ENCODE peak calls at places on chromosomes 11 and 22, in eight cellular contexts. O is GM23338, J is Panc1, V is transverse colon, K is SK-N-SH, S is HCT116, C is suprapubic skin, E is GM12878. M is an unnamed sample.

GRCh38 chr11:18599739-18600230 is at the start of gene MISFA:
- DNase-seq in O (no peak), K (no peak), S (no peak), E (no peak), J (no peak), V (no peak), C (no peak), M (no peak)

GRCh38 chr11:31769241-31769640 is 41.9 kb downstream of the PAX6 start:
- DNase-seq in J (no peak), O (no peak), K (no peak), E (no peak), S (no peak), V (no peak), C (no peak), M (no peak)

GRCh38 chr11:133947298-133947905 is 9.4 kb downstream of the IGSF9B start:
- DNase-seq in S (no peak), J (no peak), K (peak; percentile 77), O (peak; percentile 93), E (no peak), V (no peak), C (no peak), M (no peak)

GRCh38 chr11:35144811-35145210 is 5.8 kb downstream of the CD44 start:
- DNase-seq in S (no peak), J (no peak), C (no peak), K (no peak), E (no peak), V (no peak), O (no peak), M (no peak)

GRCh38 chr11:17573526-17573925 is 26.5 kb downstream of the OTOG start:
- DNase-seq in S (no peak), O (no peak), C (no peak), K (no peak), E (no peak), J (no peak), V (no peak), M (no peak)

GRCh38 chr11:73292481-73292880 is 15.6 kb upstream of the ARHGEF17 start:
- DNase-seq in C (no peak), K (no peak), S (no peak), V (no peak), O (no peak), E (no peak), J (no peak), M (no peak)

GRCh38 chr11:116615211-116615865 is 157.4 kb downstream of the BUD13 start:
- DNase-seq in C (no peak), K (no peak), J (no peak), V (no peak), O (peak; percentile 22), E (no peak), S (no peak), M (no peak)

GRCh38 chr11:111429066-111429506 is 50.0 kb upstream of the POU2AF1 start:
- DNase-seq in K (peak; percentile 42), S (peak; percentile 39), V (peak; percentile 77), J (no peak), C (peak; percentile 87), O (peak; percentile 82), E (no peak), M (no peak)

GRCh38 chr11:9047986-9048522 is 43.3 kb downstream of the SCUBE2 start:
- DNase-seq in S (no peak), V (no peak), O (peak; percentile 22), K (no peak), E (no peak), J (no peak), C (no peak), M (no peak)

GRCh38 chr11:3223932-3224729 is 5.5 kb upstream of the MRGPRG start:
- DNase-seq in V (no peak), J (no peak), S (no peak), C (peak; percentile 74), E (no peak), K (peak; percentile 58), O (peak; percentile 25), M (no peak)

GRCh38 chr11:27699242-27699925 is 871 bp downstream of the BDNF start:
- DNase-seq in J (no peak), O (peak; percentile 72), S (no peak), C (no peak), V (no peak), E (no peak), K (peak; percentile 47), M (no peak)
- H3K4me3 ChIP-seq in J (peak overlapping the region; percentile 66), O (peak overlapping the region; percentile 79), S (peak overlapping the region; percentile 86), C (peak overlapping the region; percentile 63), V (peak overlapping the region; percentile 64), E (no peak overlapping the region), K (peak overlapping the region; percentile 84), M (peak overlapping the region; percentile 37)

GRCh38 chr11:61973603-61974162 is 6.2 kb upstream of the FTH1 start:
- DNase-seq in E (no peak), K (no peak), V (no peak), J (no peak), S (no peak), O (no peak), C (no peak), M (peak; percentile 70)
- H3K27ac ChIP-seq in E (peak overlapping the region; percentile 74), K (peak overlapping the region; percentile 97), V (peak overlapping the region; percentile 100), J (peak overlapping the region; percentile 98), S (peak overlapping the region; percentile 85), O (peak overlapping the region; percentile 59), C (peak overlapping the region; percentile 99), M (peak overlapping the region; percentile 96)

DNA sequence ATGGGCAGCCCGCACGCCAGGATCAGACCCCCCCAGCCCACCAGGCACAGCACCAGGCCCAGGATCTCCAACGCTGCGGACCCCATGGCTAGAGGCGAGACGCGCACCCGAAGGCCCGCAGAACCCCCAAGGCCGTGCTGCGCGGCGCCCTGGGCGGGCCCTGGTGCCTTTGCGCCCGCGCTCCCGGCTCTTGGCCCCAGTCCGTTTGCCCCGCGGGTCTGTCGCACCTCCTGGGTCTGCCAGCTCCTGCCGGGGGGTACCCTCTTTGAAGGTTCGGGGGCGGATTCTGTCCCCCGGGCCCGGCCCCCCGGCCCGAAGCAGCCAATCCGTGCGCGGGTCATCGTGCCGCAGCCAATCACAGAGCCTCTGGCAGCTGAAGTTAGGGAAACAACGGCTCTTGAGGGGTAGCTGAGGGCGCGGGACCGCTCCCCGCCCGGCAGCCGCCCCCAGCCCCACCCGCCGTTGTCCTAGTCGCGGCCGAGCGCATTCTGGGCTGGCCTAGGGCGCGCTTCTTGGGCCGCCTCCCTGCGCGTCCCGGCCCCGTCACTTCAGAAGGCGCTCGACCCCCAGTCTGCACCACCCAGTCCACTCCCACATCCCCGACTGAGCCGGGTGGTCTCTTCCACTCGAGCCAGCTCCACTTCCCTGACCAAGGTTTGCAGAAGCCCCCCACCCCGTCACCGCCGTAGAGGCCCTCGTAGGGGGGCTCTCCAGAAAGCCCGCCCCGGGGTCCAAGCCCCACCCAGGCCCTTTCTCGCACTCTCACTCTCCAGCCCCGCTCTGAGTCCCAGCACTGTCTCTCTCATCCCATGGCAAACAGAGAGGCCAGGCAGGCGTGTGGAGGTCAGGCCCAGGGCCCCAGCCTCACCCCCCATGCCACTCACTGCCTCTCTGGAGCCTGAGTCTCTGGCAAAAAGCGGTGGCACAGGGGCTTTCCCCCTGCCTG is at the start of gene CLDN5:
- DNase-seq in V (no peak), S (no peak), C (peak; percentile 75), J (no peak), K (peak; percentile 89), O (peak; percentile 82), E (no peak), M (no peak)
- TF ChIP-seq POLR2AphosphoS5 in V (no peak), S (no peak), C (no peak), J (no peak), K (no peak), O (no peak), E (no peak), M (no peak)

DNA sequence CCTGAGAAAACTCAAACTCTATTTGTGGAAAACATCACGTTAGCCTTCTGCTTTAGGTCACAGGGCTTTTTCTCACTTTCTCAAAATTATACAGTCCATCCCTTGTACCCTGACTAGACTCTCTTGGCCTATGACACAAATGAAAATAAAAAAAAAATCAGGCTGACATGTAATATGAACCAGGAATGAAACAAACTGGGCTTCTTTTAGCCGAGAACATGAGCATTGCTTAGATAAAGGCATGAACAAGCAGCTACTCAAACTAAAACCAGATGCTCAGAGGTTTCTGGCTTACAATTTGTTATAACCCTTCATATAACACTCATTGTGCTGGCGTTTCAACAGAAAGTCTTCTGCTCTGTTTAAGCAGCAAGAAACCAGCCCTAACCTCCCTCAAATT is 265.5 kb upstream of the NARS2 start:
- DNase-seq in K (peak; percentile 36), E (no peak), C (no peak), J (no peak), S (no peak), V (no peak), O (no peak), M (no peak)
- H3K4me3 ChIP-seq in K (no peak overlapping the region), E (no peak overlapping the region), C (no peak overlapping the region), J (no peak overlapping the region), S (no peak overlapping the region), V (no peak overlapping the region), O (no peak overlapping the region), M (no peak overlapping the region)

GRCh38 chr22:40679964-40680818 is 907 bp downstream of the MCHR1 start:
- DNase-seq in K (no peak), O (peak; percentile 31), E (no peak), S (no peak), V (no peak), C (no peak), J (no peak), M (no peak)

GRCh38 chr22:40679249-40679963 is at the start of gene MCHR1:
- DNase-seq in K (peak; percentile 56), V (no peak), C (no peak), O (no peak), S (no peak), J (no peak), E (no peak), M (no peak)

GRCh38 chr22:40676644-40677043 is 2.6 kb upstream of the MCHR1 start:
- DNase-seq in V (no peak), C (no peak), K (no peak), J (no peak), O (no peak), E (no peak), S (no peak), M (no peak)

GRCh38 chr22:40680819-40681183 is 1.5 kb downstream of the MCHR1 start:
- DNase-seq in E (no peak), K (no peak), C (no peak), J (no peak), O (no peak), V (no peak), S (no peak), M (no peak)

DNA sequence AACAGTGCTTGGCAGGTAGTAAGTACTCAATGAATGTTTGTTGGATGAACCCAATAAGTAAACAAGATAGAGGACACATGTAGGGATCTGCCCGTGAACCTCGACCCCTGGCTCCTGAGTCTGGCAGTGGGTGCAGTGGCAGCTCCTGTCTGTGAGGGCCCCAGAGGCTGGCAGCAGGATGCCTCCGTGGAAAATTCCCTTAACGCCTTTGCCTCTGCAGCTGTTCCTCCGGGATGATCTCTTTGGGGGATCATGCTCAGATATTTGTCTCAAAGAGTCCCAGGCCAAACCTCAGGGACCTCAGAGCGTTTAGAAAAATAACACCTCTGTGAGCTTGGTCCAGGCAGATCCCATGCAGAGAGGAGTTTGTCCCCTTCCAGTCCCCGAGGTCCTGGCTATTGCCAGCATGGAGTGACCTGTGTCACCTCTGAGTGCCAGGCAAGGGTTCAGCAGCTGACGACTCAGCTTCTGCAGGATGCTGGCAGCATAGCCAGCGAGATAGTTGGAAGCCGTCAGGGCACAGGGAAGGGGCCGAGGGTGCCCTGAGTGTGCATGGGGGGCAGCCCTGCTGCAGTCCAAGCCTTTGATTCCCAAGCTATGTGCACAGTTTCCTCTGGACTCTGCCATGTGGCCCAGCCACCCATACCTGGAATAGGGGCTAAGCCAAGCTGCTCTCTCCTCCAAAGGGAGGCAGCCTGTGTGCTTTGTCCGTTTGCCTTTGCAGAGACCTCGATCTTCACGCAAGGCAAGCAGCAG is 613 bp upstream of the MCHR1 start:
- DNase-seq in K (no peak), E (no peak), O (no peak), C (no peak), J (no peak), S (no peak), V (no peak), M (no peak)
- H3K27ac ChIP-seq in K (no peak overlapping the region), E (no peak overlapping the region), O (no peak overlapping the region), C (no peak overlapping the region), J (no peak overlapping the region), S (no peak overlapping the region), V (no peak overlapping the region), M (no peak overlapping the region)